ENCODE peak calls at places on chromosomes 6 and 20, in six cellular contexts. A, C, D, R, Z and T are unnamed samples.

GRCh38 chr6:168013250-168013915 is 15.9 kb downstream of the KIF25 start:
- DNase-seq in A (no peak), C (peak; percentile 13), D (no peak), R (no peak), Z (no peak), T (no peak)

GRCh38 chr6:83057705-83058321 is 7.8 kb downstream of the UBE3D start:
- DNase-seq in A (peak; percentile 75), C (no peak), D (peak; percentile 26), R (peak; percentile 51), Z (peak; percentile 77), T (peak; percentile 18)

GRCh38 chr6:63644668-63645326 is 9.2 kb downstream of the PHF3 start:
- DNase-seq in A (peak; percentile 89), C (no peak), D (peak; percentile 81), R (peak; percentile 59), Z (no peak), T (no peak)

GRCh38 chr6:37920667-37921066 is 101.1 kb downstream of the ZFAND3 start:
- DNase-seq in A (peak; percentile 7), C (no peak), D (no peak), R (no peak), Z (no peak), T (no peak)

GRCh38 chr20:53865905-53866786 is 204.2 kb downstream of the BCAS1 start:
- DNase-seq in A (peak; percentile 65), C (no peak), D (peak; percentile 75), R (peak; percentile 65), Z (peak; percentile 73), T (no peak)

GRCh38 chr6:131132360-131132759 is 2.9 kb upstream of the AKAP7 start:
- DNase-seq in A (no peak), C (no peak), D (no peak), R (no peak), Z (no peak), T (no peak)

GRCh38 chr6:31139599-31139998 is 733 bp upstream of the PSORS1C2 start:
- DNase-seq in A (peak; percentile 33), C (no peak), D (peak; percentile 56), R (no peak), Z (no peak), T (no peak)

GRCh38 chr6:31042801-31043200 is 32.5 kb downstream of the MUC22 start:
- DNase-seq in A (peak; percentile 63), C (no peak), D (peak; percentile 45), R (peak; percentile 71), Z (peak; percentile 86), T (no peak)

GRCh38 chr6:92122746-92123145 is 1296.6 kb downstream of the EPHA7 start:
- DNase-seq in A (no peak), C (no peak), D (no peak), R (peak; percentile 2), Z (no peak), T (no peak)

GRCh38 chr6:116330511-116330910 is 40.2 kb upstream of the DSE start:
- DNase-seq in A (peak; percentile 62), C (no peak), D (no peak), R (no peak), Z (peak; percentile 55), T (no peak)

GRCh38 chr20:26209171-26209941 is 512.7 kb upstream of the ZNF337 start:
- DNase-seq in A (peak; percentile 33), C (no peak), D (peak; percentile 28), R (no peak), Z (no peak), T (no peak)
- H3K4me3 ChIP-seq in A (peak overlapping the region; percentile 19), C (peak overlapping the region; percentile 38), D (no peak overlapping the region), R (no peak overlapping the region), Z (no peak overlapping the region), T (peak overlapping the region; percentile 38)

GRCh38 chr20:8152183-8152582 is 20.1 kb downstream of the PLCB1 start:
- DNase-seq in A (peak; percentile 75), C (no peak), D (peak; percentile 82), R (peak; percentile 64), Z (peak; percentile 65), T (no peak)
- H3K4me3 ChIP-seq in A (no peak overlapping the region), C (no peak overlapping the region), D (no peak overlapping the region), R (no peak overlapping the region), Z (no peak overlapping the region), T (no peak overlapping the region)

DNA sequence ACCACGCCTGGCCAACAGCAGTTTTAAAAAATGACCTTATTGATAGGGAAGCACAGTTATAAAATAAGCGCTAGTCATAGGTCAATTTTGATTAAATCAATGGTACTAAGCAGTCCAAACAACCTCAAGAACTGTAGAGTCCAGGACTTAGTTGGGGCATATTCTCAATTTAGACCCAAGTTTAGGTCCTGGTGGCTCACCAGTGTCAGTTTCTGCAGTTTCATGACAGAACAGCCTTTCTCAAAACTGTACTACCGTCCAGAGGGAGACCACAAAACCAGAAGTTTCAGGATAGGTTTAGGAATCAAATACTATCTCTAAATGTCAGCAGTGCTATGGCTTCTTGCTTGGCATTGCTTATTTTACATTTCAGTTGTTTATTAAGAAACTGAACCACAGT is 39.1 kb downstream of the LHFPL5 start:
- DNase-seq in A (no peak), C (no peak), D (no peak), R (no peak), Z (no peak), T (no peak)
- H3K4me3 ChIP-seq in A (no peak overlapping the region), C (no peak overlapping the region), D (no peak overlapping the region), R (no peak overlapping the region), Z (no peak overlapping the region), T (no peak overlapping the region)

GRCh38 chr6:17281100-17281496 is at the start of gene RBM24:
- DNase-seq in A (peak; percentile 89), C (no peak), D (peak; percentile 80), R (peak; percentile 83), Z (peak; percentile 93), T (no peak)

GRCh38 chr6:17280138-17280537 is 1.0 kb upstream of the RBM24 start:
- DNase-seq in A (peak; percentile 2), C (no peak), D (no peak), R (no peak), Z (peak; percentile 9), T (no peak)

GRCh38 chr6:17281497-17282481 is 628 bp downstream of the RBM24 start:
- DNase-seq in A (peak; percentile 67), C (no peak), D (peak; percentile 40), R (peak; percentile 36), Z (peak; percentile 66), T (no peak)

GRCh38 chr6:17280552-17281090 is 540 bp upstream of the RBM24 start:
- DNase-seq in A (peak; percentile 61), C (no peak), D (peak; percentile 44), R (peak; percentile 19), Z (peak; percentile 70), T (no peak)

GRCh38 chr6:17283074-17283473 is 1.9 kb downstream of the RBM24 start:
- DNase-seq in A (no peak), C (no peak), D (no peak), R (no peak), Z (no peak), T (no peak)
- H3K4me3 ChIP-seq in A (peak overlapping the region; percentile 45), C (peak overlapping the region; percentile 84), D (no peak overlapping the region), R (no peak overlapping the region), Z (no peak overlapping the region), T (no peak overlapping the region)

DNA sequence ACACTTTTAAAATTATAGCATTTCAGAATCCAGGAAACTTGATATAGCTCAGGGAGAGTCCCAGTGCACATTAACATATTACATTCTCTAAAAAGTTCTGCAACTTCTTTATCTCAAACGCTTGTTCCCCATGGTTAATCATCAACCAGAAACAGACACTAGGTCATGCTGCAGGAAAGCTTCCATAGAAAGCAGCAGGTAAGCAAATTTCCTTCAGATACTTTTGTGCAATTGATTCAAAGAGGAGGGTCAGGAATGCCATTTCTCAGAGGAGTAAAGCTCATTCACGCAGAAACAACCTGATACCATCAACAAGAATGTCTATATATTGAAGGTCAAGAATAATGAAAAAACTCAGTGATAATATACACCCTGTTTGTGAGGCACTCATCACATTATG is 95.4 kb downstream of the LY86 start:
- DNase-seq in A (no peak), C (no peak), D (no peak), R (no peak), Z (no peak), T (no peak)
- H3K4me3 ChIP-seq in A (no peak overlapping the region), C (no peak overlapping the region), D (no peak overlapping the region), R (no peak overlapping the region), Z (no peak overlapping the region), T (no peak overlapping the region)

DNA sequence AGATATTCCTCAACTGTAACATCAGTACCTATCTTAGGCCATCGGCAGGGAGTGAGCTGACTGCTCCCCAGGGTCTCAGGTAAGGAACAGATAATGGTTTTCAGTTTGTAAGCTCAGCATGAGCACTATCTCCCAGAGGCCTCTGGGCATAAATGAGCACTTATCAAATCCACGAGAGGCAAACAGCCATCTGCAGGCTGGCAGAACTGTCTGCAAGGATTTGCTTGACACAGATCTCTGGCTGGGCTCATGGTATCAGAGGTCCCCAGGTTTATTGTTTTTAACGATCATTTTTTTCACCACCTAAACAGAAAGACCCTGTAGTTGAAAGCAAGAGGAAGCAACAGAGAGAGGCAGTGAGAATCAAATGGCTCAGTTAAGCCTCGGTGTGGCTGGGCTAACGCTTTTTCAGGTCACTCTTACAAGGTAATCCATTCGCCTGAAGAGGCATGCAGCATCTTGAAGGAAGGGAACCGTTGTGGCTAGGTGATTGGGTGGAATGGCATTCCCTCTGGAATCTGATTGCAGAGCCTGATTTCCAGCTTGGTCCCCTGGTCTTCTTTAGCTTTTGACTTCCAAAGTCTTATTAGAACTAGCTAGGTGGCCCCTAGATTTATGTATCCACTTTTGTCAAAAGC is 116.0 kb downstream of the LY86 start:
- DNase-seq in A (no peak), C (no peak), D (peak; percentile 9), R (no peak), Z (no peak), T (no peak)
- H3K4me3 ChIP-seq in A (no peak overlapping the region), C (no peak overlapping the region), D (no peak overlapping the region), R (no peak overlapping the region), Z (no peak overlapping the region), T (no peak overlapping the region)

GRCh38 chr6:156379392-156379910 is 397.7 kb upstream of the ARID1B start:
- DNase-seq in A (no peak), C (no peak), D (peak; percentile 66), R (peak; percentile 15), Z (no peak), T (no peak)
- H3K4me3 ChIP-seq in A (no peak overlapping the region), C (no peak overlapping the region), D (no peak overlapping the region), R (no peak overlapping the region), Z (no peak overlapping the region), T (no peak overlapping the region)